ENCODE peak calls at places on chromosomes 5 and 9, in six cellular contexts. One of them, this sample, is unnamed.
A peak's percentile ranks its signal among the peaks of the same experiment; 100 is the strongest.

GRCh38 chr5:107513337-107514125 is 157.2 kb downstream of the EFNA5 start:
- DNase-seq in T-helper 1 cell: no peak
- DNase-seq in HFF-Myc: no peak
- DNase-seq in psoas muscle: no peak
- DNase-seq in OCI-LY7: peak; percentile 95
- DNase-seq in neural progenitor cell: no peak
- DNase-seq in this sample: no peak

GRCh38 chr5:38796000-38796738 is 49.6 kb upstream of the OSMR start:
- DNase-seq in T-helper 1 cell: no peak
- DNase-seq in HFF-Myc: no peak
- DNase-seq in psoas muscle: peak; percentile 90
- DNase-seq in OCI-LY7: no peak
- DNase-seq in neural progenitor cell: no peak
- DNase-seq in this sample: no peak

GRCh38 chr9:33106827-33107621 is 30.6 kb upstream of the SMU1 start:
- DNase-seq in T-helper 1 cell: no peak
- DNase-seq in HFF-Myc: peak; percentile 52
- DNase-seq in psoas muscle: peak; percentile 76
- DNase-seq in OCI-LY7: no peak
- DNase-seq in neural progenitor cell: no peak
- DNase-seq in this sample: peak; percentile 64

GRCh38 chr9:137645211-137645610 is 26.4 kb downstream of the EHMT1 start:
- DNase-seq in T-helper 1 cell: no peak
- DNase-seq in HFF-Myc: no peak
- DNase-seq in psoas muscle: no peak
- DNase-seq in OCI-LY7: no peak
- DNase-seq in neural progenitor cell: no peak
- DNase-seq in this sample: no peak

GRCh38 chr9:14433841-14434511 is 120.0 kb upstream of the NFIB start:
- DNase-seq in T-helper 1 cell: no peak
- DNase-seq in HFF-Myc: peak; percentile 59
- DNase-seq in psoas muscle: no peak
- DNase-seq in OCI-LY7: peak; percentile 39
- DNase-seq in neural progenitor cell: no peak
- DNase-seq in this sample: peak; percentile 54

GRCh38 chr5:88836195-88836838 is 46.7 kb downstream of the MEF2C start:
- DNase-seq in T-helper 1 cell: no peak
- DNase-seq in HFF-Myc: no peak
- DNase-seq in psoas muscle: peak; percentile 54
- DNase-seq in OCI-LY7: no peak
- DNase-seq in neural progenitor cell: no peak
- DNase-seq in this sample: no peak

GRCh38 chr9:3125602-3126392 is 281.9 kb upstream of the PUM3 start:
- DNase-seq in T-helper 1 cell: no peak
- DNase-seq in HFF-Myc: no peak
- DNase-seq in psoas muscle: no peak
- DNase-seq in OCI-LY7: no peak
- DNase-seq in neural progenitor cell: no peak
- DNase-seq in this sample: no peak

GRCh38 chr9:90734631-90735030 is 67.0 kb upstream of the SYK start:
- DNase-seq in T-helper 1 cell: no peak
- DNase-seq in HFF-Myc: no peak
- DNase-seq in psoas muscle: no peak
- DNase-seq in OCI-LY7: no peak
- DNase-seq in neural progenitor cell: no peak
- DNase-seq in this sample: no peak

GRCh38 chr5:77133061-77133758 is 46.1 kb upstream of the ZBED3 start:
- DNase-seq in T-helper 1 cell: no peak
- DNase-seq in HFF-Myc: peak; percentile 84
- DNase-seq in psoas muscle: peak; percentile 84
- DNase-seq in OCI-LY7: no peak
- DNase-seq in neural progenitor cell: no peak
- DNase-seq in this sample: peak; percentile 85

GRCh38 chr5:142202282-142202681 is 93.7 kb downstream of the NDFIP1 start:
- DNase-seq in T-helper 1 cell: no peak
- DNase-seq in HFF-Myc: no peak
- DNase-seq in psoas muscle: no peak
- DNase-seq in OCI-LY7: no peak
- DNase-seq in neural progenitor cell: no peak
- DNase-seq in this sample: peak; percentile 37

GRCh38 chr9:114791736-114792135 is 14.1 kb downstream of the TNFSF15 start:
- DNase-seq in T-helper 1 cell: no peak
- DNase-seq in HFF-Myc: no peak
- DNase-seq in psoas muscle: no peak
- DNase-seq in OCI-LY7: no peak
- DNase-seq in neural progenitor cell: no peak
- DNase-seq in this sample: no peak

GRCh38 chr9:109315889-109316640 is 4.8 kb downstream of the EPB41L4B start:
- DNase-seq in T-helper 1 cell: no peak
- DNase-seq in HFF-Myc: no peak
- DNase-seq in psoas muscle: peak; percentile 90
- DNase-seq in OCI-LY7: no peak
- DNase-seq in neural progenitor cell: peak; percentile 14
- DNase-seq in this sample: no peak

GRCh38 chr5:154276932-154277331 is 86.4 kb downstream of the GALNT10 start:
- DNase-seq in T-helper 1 cell: no peak
- DNase-seq in HFF-Myc: peak; percentile 87
- DNase-seq in psoas muscle: peak; percentile 69
- DNase-seq in OCI-LY7: no peak
- DNase-seq in neural progenitor cell: no peak
- DNase-seq in this sample: no peak

GRCh38 chr9:111153973-111154590 is 115.8 kb upstream of the LPAR1 start:
- DNase-seq in T-helper 1 cell: no peak
- DNase-seq in HFF-Myc: no peak
- DNase-seq in psoas muscle: no peak
- DNase-seq in OCI-LY7: no peak
- DNase-seq in neural progenitor cell: no peak
- DNase-seq in this sample: no peak

GRCh38 chr9:16321461-16322119 is 548.9 kb downstream of the BNC2 start:
- DNase-seq in T-helper 1 cell: no peak
- DNase-seq in HFF-Myc: no peak
- DNase-seq in psoas muscle: no peak
- DNase-seq in OCI-LY7: no peak
- DNase-seq in neural progenitor cell: peak; percentile 32
- DNase-seq in this sample: no peak

GRCh38 chr9:81427870-81428269 is 261.5 kb downstream of the TLE1 start:
- DNase-seq in T-helper 1 cell: no peak
- DNase-seq in HFF-Myc: no peak
- DNase-seq in psoas muscle: no peak
- DNase-seq in OCI-LY7: no peak
- DNase-seq in neural progenitor cell: no peak
- DNase-seq in this sample: no peak

GRCh38 chr5:68714810-68715209 is 379.0 kb upstream of the SLC30A5 start:
- DNase-seq in T-helper 1 cell: no peak
- DNase-seq in HFF-Myc: no peak
- DNase-seq in psoas muscle: no peak
- DNase-seq in OCI-LY7: no peak
- DNase-seq in neural progenitor cell: no peak
- DNase-seq in this sample: no peak

GRCh38 chr5:55324815-55325418 is 17.1 kb downstream of the MTREX start:
- DNase-seq in T-helper 1 cell: no peak
- DNase-seq in HFF-Myc: no peak
- DNase-seq in psoas muscle: no peak
- DNase-seq in OCI-LY7: peak; percentile 41
- DNase-seq in neural progenitor cell: peak; percentile 20
- DNase-seq in this sample: peak; percentile 7

GRCh38 chr9:93808115-93809029 is 146.8 kb downstream of the BARX1 start:
- DNase-seq in T-helper 1 cell: no peak
- DNase-seq in HFF-Myc: no peak
- DNase-seq in psoas muscle: no peak
- DNase-seq in OCI-LY7: no peak
- DNase-seq in neural progenitor cell: no peak
- DNase-seq in this sample: no peak

GRCh38 chr9:91935805-91936204 is 14.2 kb downstream of the ROR2 start:
- DNase-seq in T-helper 1 cell: no peak
- DNase-seq in HFF-Myc: no peak
- DNase-seq in psoas muscle: no peak
- DNase-seq in OCI-LY7: no peak
- DNase-seq in neural progenitor cell: no peak
- DNase-seq in this sample: no peak

GRCh38 chr9:135468866-135469521 is 10.6 kb upstream of the PPP1R26 start:
- DNase-seq in T-helper 1 cell: no peak
- DNase-seq in HFF-Myc: peak; percentile 16
- DNase-seq in psoas muscle: no peak
- DNase-seq in OCI-LY7: no peak
- DNase-seq in neural progenitor cell: no peak
- DNase-seq in this sample: no peak

GRCh38 chr5:149938272-149938671 is 6.3 kb downstream of the PDE6A start:
- DNase-seq in T-helper 1 cell: no peak
- DNase-seq in HFF-Myc: no peak
- DNase-seq in psoas muscle: peak; percentile 69
- DNase-seq in OCI-LY7: no peak
- DNase-seq in neural progenitor cell: no peak
- DNase-seq in this sample: peak; percentile 56

GRCh38 chr9:73183917-73184861 is 32.5 kb downstream of the ANXA1 start:
- DNase-seq in T-helper 1 cell: no peak
- DNase-seq in HFF-Myc: no peak
- DNase-seq in psoas muscle: no peak
- DNase-seq in OCI-LY7: peak; percentile 52
- DNase-seq in neural progenitor cell: peak; percentile 32
- DNase-seq in this sample: no peak

GRCh38 chr5:83559141-83559785 is 87.7 kb downstream of the VCAN start:
- DNase-seq in T-helper 1 cell: no peak
- DNase-seq in HFF-Myc: no peak
- DNase-seq in psoas muscle: no peak
- DNase-seq in OCI-LY7: no peak
- DNase-seq in neural progenitor cell: no peak
- DNase-seq in this sample: no peak

GRCh38 chr5:138461343-138462125 is 3.7 kb upstream of the EGR1 start:
- DNase-seq in T-helper 1 cell: no peak
- DNase-seq in HFF-Myc: no peak
- DNase-seq in psoas muscle: peak; percentile 44
- DNase-seq in OCI-LY7: no peak
- DNase-seq in neural progenitor cell: no peak
- DNase-seq in this sample: peak; percentile 36

GRCh38 chr5:59769832-59770231 is 123.7 kb downstream of the PDE4D start:
- DNase-seq in T-helper 1 cell: no peak
- DNase-seq in HFF-Myc: no peak
- DNase-seq in psoas muscle: no peak
- DNase-seq in OCI-LY7: no peak
- DNase-seq in neural progenitor cell: no peak
- DNase-seq in this sample: no peak

GRCh38 chr9:110687497-110687896 is 18.9 kb downstream of the MUSK start:
- DNase-seq in T-helper 1 cell: no peak
- DNase-seq in HFF-Myc: no peak
- DNase-seq in psoas muscle: no peak
- DNase-seq in OCI-LY7: no peak
- DNase-seq in neural progenitor cell: no peak
- DNase-seq in this sample: no peak

GRCh38 chr5:33275921-33276705 is 164.7 kb upstream of the TARS1 start:
- DNase-seq in T-helper 1 cell: no peak
- DNase-seq in HFF-Myc: no peak
- DNase-seq in psoas muscle: no peak
- DNase-seq in OCI-LY7: no peak
- DNase-seq in neural progenitor cell: no peak
- DNase-seq in this sample: no peak

GRCh38 chr9:110261631-110262030 is 5.3 kb upstream of the TXN start:
- DNase-seq in T-helper 1 cell: no peak
- DNase-seq in HFF-Myc: peak; percentile 33
- DNase-seq in psoas muscle: no peak
- DNase-seq in OCI-LY7: no peak
- DNase-seq in neural progenitor cell: no peak
- DNase-seq in this sample: no peak

GRCh38 chr5:89901983-89902382 is 507.6 kb downstream of the CETN3 start:
- DNase-seq in T-helper 1 cell: no peak
- DNase-seq in HFF-Myc: no peak
- DNase-seq in psoas muscle: peak; percentile 15
- DNase-seq in OCI-LY7: no peak
- DNase-seq in neural progenitor cell: no peak
- DNase-seq in this sample: no peak

GRCh38 chr5:151156732-151157402 is 712 bp downstream of the ANXA6 start:
- DNase-seq in T-helper 1 cell: no peak
- DNase-seq in HFF-Myc: no peak
- DNase-seq in psoas muscle: peak; percentile 63
- DNase-seq in OCI-LY7: no peak
- DNase-seq in neural progenitor cell: peak; percentile 49
- DNase-seq in this sample: no peak